ENCODE peak calls at places on chromosomes 13 and 19, in four cellular contexts. S is CD8-positive, alpha-beta T cell; F is ovary; O is PC-3. A is an unnamed sample.

GRCh38 chr13:42215578-42216421 is 56.2 kb upstream of the AKAP11 start:
- DNase-seq in S (no peak), F (no peak), O (peak; percentile 53), A (no peak)

GRCh38 chr13:37716796-37717195 is 118.2 kb upstream of the POSTN start:
- DNase-seq in S (no peak), F (no peak), O (no peak), A (no peak)

GRCh38 chr13:29648760-29649159 is 53.3 kb upstream of the SLC7A1 start:
- DNase-seq in S (no peak), F (no peak), O (no peak), A (no peak)

GRCh38 chr19:45440873-45441654 is 17.3 kb upstream of the ERCC1 start:
- DNase-seq in S (no peak), F (no peak), O (peak; percentile 34), A (no peak)

GRCh38 chr19:45182758-45183157 is 4.2 kb downstream of the BLOC1S3 start:
- DNase-seq in S (no peak), F (no peak), O (peak; percentile 79), A (no peak)

GRCh38 chr13:48595330-48596127 is 58.2 kb upstream of the CYSLTR2 start:
- DNase-seq in S (peak; percentile 48), F (peak; percentile 67), O (peak; percentile 65), A (peak; percentile 69)

GRCh38 chr13:85798999-85799646 is at the start of gene SLITRK6:
- DNase-seq in S (no peak), F (no peak), O (peak; percentile 93), A (no peak)

GRCh38 chr13:51785592-51786424 is 18.2 kb downstream of the DHRS12 start:
- DNase-seq in S (no peak), F (peak; percentile 72), O (no peak), A (no peak)

GRCh38 chr13:46146898-46147297 is 35.1 kb downstream of the LCP1 start:
- DNase-seq in S (no peak), F (no peak), O (no peak), A (no peak)

GRCh38 chr19:55171440-55171839 is 5.0 kb upstream of the DNAAF3 start:
- DNase-seq in S (no peak), F (no peak), O (no peak), A (no peak)

GRCh38 chr19:55132453-55133129 is 15.2 kb upstream of the PPP1R12C start:
- DNase-seq in S (no peak), F (no peak), O (no peak), A (no peak)

GRCh38 chr19:14782978-14783545 is 4.7 kb upstream of the ADGRE2 start:
- DNase-seq in S (no peak), F (no peak), O (no peak), A (no peak)

GRCh38 chr19:55212447-55212846 is 3.1 kb upstream of the PTPRH start:
- DNase-seq in S (peak; percentile 41), F (no peak), O (peak; percentile 95), A (no peak)

GRCh38 chr19:4803736-4804695 is 12.5 kb downstream of the FEM1A start:
- DNase-seq in S (peak; percentile 72), F (peak; percentile 69), O (peak; percentile 80), A (no peak)

GRCh38 chr19:281992-282391 is 9.2 kb downstream of the PLPP2 start:
- DNase-seq in S (no peak), F (no peak), O (no peak), A (no peak)

GRCh38 chr19:13098291-13099072 is 4.2 kb downstream of the LYL1 start:
- DNase-seq in S (peak; percentile 24), F (peak; percentile 71), O (peak; percentile 71), A (no peak)

GRCh38 chr13:36370108-36370429 is 23.9 kb upstream of the SPART start:
- DNase-seq in S (no peak), F (no peak), O (no peak), A (no peak)

GRCh38 chr19:3110126-3110825 is 16.1 kb downstream of the GNA11 start:
- DNase-seq in S (no peak), F (no peak), O (no peak), A (no peak)

GRCh38 chr13:95441326-95441725 is 111.2 kb upstream of the CLDN10 start:
- DNase-seq in S (no peak), F (no peak), O (no peak), A (no peak)

GRCh38 chr13:52411629-52412028 is 5.7 kb upstream of the THSD1 start:
- DNase-seq in S (no peak), F (no peak), O (peak; percentile 5), A (peak; percentile 92)

GRCh38 chr13:91491980-91492379 is 93.6 kb downstream of the GPC5 start:
- DNase-seq in S (no peak), F (no peak), O (no peak), A (no peak)

GRCh38 chr13:93847162-93847561 is 620.6 kb downstream of the GPC6 start:
- DNase-seq in S (no peak), F (no peak), O (peak; percentile 80), A (peak; percentile 60)

GRCh38 chr19:10819124-10820060 is 16.6 kb downstream of the TMED1 start:
- DNase-seq in S (no peak), F (no peak), O (no peak), A (no peak)

GRCh38 chr13:42798118-42798517 is 16.7 kb downstream of the FAM216B start:
- DNase-seq in S (no peak), F (no peak), O (peak; percentile 9), A (no peak)

GRCh38 chr13:109331898-109332297 is 454.5 kb downstream of the IRS2 start:
- DNase-seq in S (no peak), F (no peak), O (peak; percentile 42), A (no peak)

GRCh38 chr13:51912091-51912490 is 50.3 kb downstream of the CCDC70 start:
- DNase-seq in S (no peak), F (no peak), O (peak; percentile 52), A (peak; percentile 1)

GRCh38 chr19:55118401-55118991 is 1.1 kb upstream of the PPP1R12C start:
- DNase-seq in S (no peak), F (peak; percentile 59), O (no peak), A (no peak)

GRCh38 chr13:102260256-102260655 is 141.6 kb downstream of the FGF14 start:
- DNase-seq in S (no peak), F (no peak), O (no peak), A (no peak)

GRCh38 chr19:34671972-34672371 is 5.0 kb downstream of the SCGB2B2 start:
- DNase-seq in S (no peak), F (no peak), O (no peak), A (no peak)

GRCh38 chr13:27533155-27533643 is 82.8 kb upstream of the MTIF3 start:
- DNase-seq in S (peak; percentile 49), F (peak; percentile 87), O (peak; percentile 80), A (no peak)

GRCh38 chr19:58261968-58262921 is 16.5 kb upstream of the ZNF8 start:
- DNase-seq in S (no peak), F (no peak), O (peak; percentile 29), A (no peak)

GRCh38 chr19:58268344-58268743 is 10.4 kb upstream of the ZNF8 start:
- DNase-seq in S (no peak), F (no peak), O (no peak), A (no peak)

GRCh38 chr19:58262922-58263296 is 15.8 kb upstream of the ZNF8 start:
- DNase-seq in S (no peak), F (no peak), O (no peak), A (no peak)

GRCh38 chr19:58261600-58261967 is 17.2 kb upstream of the ZNF8 start:
- DNase-seq in S (no peak), F (no peak), O (no peak), A (no peak)

GRCh38 chr19:58265100-58265499 is 13.7 kb upstream of the ZNF8 start:
- DNase-seq in S (no peak), F (no peak), O (no peak), A (no peak)
- H3K4me3 ChIP-seq in S (peak overlapping the region; percentile 5), F (no peak overlapping the region), O (no peak overlapping the region), A (no peak overlapping the region)

GRCh38 chr19:38733493-38734175 is 10.6 kb downstream of the CAPN12 start:
- DNase-seq in S (no peak), F (peak; percentile 46), O (no peak), A (no peak)
- H3K4me3 ChIP-seq in S (no peak overlapping the region), F (no peak overlapping the region), O (no peak overlapping the region), A (peak overlapping the region; percentile 68)

GRCh38 chr13:24149306-24150032 is 11.1 kb upstream of the SPATA13 start:
- DNase-seq in S (no peak), F (no peak), O (peak; percentile 81), A (no peak)
- H3K4me3 ChIP-seq in S (no peak overlapping the region), F (no peak overlapping the region), O (peak overlapping the region; percentile 28), A (no peak overlapping the region)

DNA sequence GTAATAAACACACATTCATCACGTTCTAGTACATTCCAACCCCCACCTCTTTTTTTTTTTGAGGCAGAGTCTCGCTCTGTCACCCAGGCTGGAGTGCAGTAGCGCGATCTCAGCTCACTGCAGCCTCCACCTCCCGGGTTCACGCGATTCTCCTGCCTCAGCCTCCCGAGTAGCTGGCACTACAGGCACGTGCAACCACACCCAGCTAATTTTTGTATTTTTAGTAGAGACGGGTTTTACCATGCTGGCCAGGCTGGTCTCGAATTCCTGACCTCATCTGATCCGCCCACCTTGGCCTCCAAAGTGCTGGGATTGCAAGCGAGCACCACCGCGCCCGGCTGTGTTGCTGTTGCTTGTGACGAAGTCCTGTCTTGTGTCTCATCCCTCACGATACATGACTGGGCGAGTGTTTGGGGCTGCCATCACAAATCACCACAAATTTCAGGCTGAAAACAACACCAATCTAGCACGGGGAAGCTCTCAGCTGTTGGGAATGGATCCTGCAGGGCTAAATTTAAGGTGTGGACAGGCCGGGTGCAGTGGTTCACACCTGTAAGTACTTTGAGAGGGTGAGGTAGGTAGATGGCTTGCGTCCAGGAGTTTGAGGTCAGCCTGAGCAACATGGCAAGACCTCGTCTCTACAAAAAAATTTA is 15.7 kb downstream of the MOB3A start:
- DNase-seq in S (no peak), F (no peak), O (no peak), A (no peak)
- H3K4me3 ChIP-seq in S (no peak overlapping the region), F (no peak overlapping the region), O (no peak overlapping the region), A (no peak overlapping the region)

GRCh38 chr19:53132231-53132991 is at the start of gene ZNF415:
- DNase-seq in S (peak; percentile 24), F (peak; percentile 87), O (peak; percentile 60), A (no peak)
- H3K4me3 ChIP-seq in S (peak within 1 kb of the TSS; percentile 44), F (peak within 1 kb of the TSS; percentile 60), O (peak within 1 kb of the TSS; percentile 58), A (peak within 1 kb of the TSS; percentile 70)

GRCh38 chr19:5994407-5995165 is 16.6 kb upstream of the RANBP3 start:
- DNase-seq in S (no peak), F (no peak), O (no peak), A (no peak)
- H3K4me3 ChIP-seq in S (no peak overlapping the region), F (no peak overlapping the region), O (no peak overlapping the region), A (no peak overlapping the region)

GRCh38 chr19:16260794-16261161 is 63.1 kb downstream of the AP1M1 start:
- DNase-seq in S (no peak), F (no peak), O (no peak), A (no peak)

GRCh38 chr19:16263115-16263839 is 61.3 kb upstream of the KLF2 start:
- DNase-seq in S (no peak), F (no peak), O (no peak), A (no peak)

GRCh38 chr19:16260160-16260793 is 62.6 kb downstream of the AP1M1 start:
- DNase-seq in S (no peak), F (no peak), O (no peak), A (no peak)

GRCh38 chr19:16261584-16262370 is 62.8 kb upstream of the KLF2 start:
- DNase-seq in S (no peak), F (no peak), O (no peak), A (no peak)

GRCh38 chr19:16262618-16263017 is 62.0 kb upstream of the KLF2 start:
- DNase-seq in S (no peak), F (peak; percentile 57), O (no peak), A (no peak)
- H3K4me3 ChIP-seq in S (no peak overlapping the region), F (no peak overlapping the region), O (no peak overlapping the region), A (no peak overlapping the region)

A was measured in epithelial cell of proximal tubule.